ENCODE peak calls at places on chromosomes 12 and 14, in eight cellular contexts. One of them, this sample, is unnamed.

GRCh38 chr12:21296348-21296747 is 38.4 kb downstream of the SLCO1A2 start:
- DNase-seq in activated gamma-delta T cell treated with Interleukin-2 at 50 U/mL for 16 hours: no peak
- DNase-seq in bronchial epithelial cell: no peak
- DNase-seq in foreskin fibroblast: no peak
- DNase-seq in mesendoderm: no peak
- DNase-seq in HFF-Myc: no peak
- DNase-seq in anterior cingulate cortex: no peak
- DNase-seq in effector memory CD4-positive, alpha-beta T cell: no peak
- DNase-seq in this sample: no peak

GRCh38 chr12:75969768-75970167 is 61.8 kb downstream of the PHLDA1 start:
- DNase-seq in activated gamma-delta T cell treated with Interleukin-2 at 50 U/mL for 16 hours: no peak
- DNase-seq in bronchial epithelial cell: peak
- DNase-seq in foreskin fibroblast: peak
- DNase-seq in mesendoderm: peak
- DNase-seq in HFF-Myc: no peak
- DNase-seq in anterior cingulate cortex: no peak
- DNase-seq in effector memory CD4-positive, alpha-beta T cell: no peak
- DNase-seq in this sample: no peak

GRCh38 chr14:101876539-101876938 is 87.8 kb upstream of the DYNC1H1 start:
- DNase-seq in activated gamma-delta T cell treated with Interleukin-2 at 50 U/mL for 16 hours: peak
- DNase-seq in bronchial epithelial cell: no peak
- DNase-seq in foreskin fibroblast: peak
- DNase-seq in mesendoderm: no peak
- DNase-seq in HFF-Myc: peak
- DNase-seq in anterior cingulate cortex: no peak
- DNase-seq in effector memory CD4-positive, alpha-beta T cell: peak
- DNase-seq in this sample: peak

GRCh38 chr12:110114596-110114995 is 9.6 kb upstream of the IFT81 start:
- DNase-seq in activated gamma-delta T cell treated with Interleukin-2 at 50 U/mL for 16 hours: no peak
- DNase-seq in bronchial epithelial cell: no peak
- DNase-seq in foreskin fibroblast: no peak
- DNase-seq in mesendoderm: no peak
- DNase-seq in HFF-Myc: no peak
- DNase-seq in anterior cingulate cortex: no peak
- DNase-seq in effector memory CD4-positive, alpha-beta T cell: no peak
- DNase-seq in this sample: no peak

GRCh38 chr12:79959484-79959883 is 24.6 kb upstream of the PPP1R12A start:
- DNase-seq in activated gamma-delta T cell treated with Interleukin-2 at 50 U/mL for 16 hours: no peak
- DNase-seq in bronchial epithelial cell: no peak
- DNase-seq in foreskin fibroblast: no peak
- DNase-seq in mesendoderm: no peak
- DNase-seq in HFF-Myc: no peak
- DNase-seq in anterior cingulate cortex: no peak
- DNase-seq in effector memory CD4-positive, alpha-beta T cell: no peak
- DNase-seq in this sample: no peak

GRCh38 chr14:37588956-37589737 is 5.9 kb downstream of the FOXA1 start:
- DNase-seq in activated gamma-delta T cell treated with Interleukin-2 at 50 U/mL for 16 hours: no peak
- DNase-seq in bronchial epithelial cell: peak
- DNase-seq in foreskin fibroblast: no peak
- DNase-seq in mesendoderm: peak
- DNase-seq in HFF-Myc: no peak
- DNase-seq in anterior cingulate cortex: no peak
- DNase-seq in effector memory CD4-positive, alpha-beta T cell: no peak
- DNase-seq in this sample: no peak

GRCh38 chr12:70482764-70483163 is 116.7 kb downstream of the KCNMB4 start:
- DNase-seq in activated gamma-delta T cell treated with Interleukin-2 at 50 U/mL for 16 hours: no peak
- DNase-seq in bronchial epithelial cell: peak
- DNase-seq in foreskin fibroblast: no peak
- DNase-seq in mesendoderm: no peak
- DNase-seq in HFF-Myc: no peak
- DNase-seq in anterior cingulate cortex: no peak
- DNase-seq in effector memory CD4-positive, alpha-beta T cell: no peak
- DNase-seq in this sample: no peak

GRCh38 chr12:92108651-92109050 is 37.0 kb downstream of the BTG1 start:
- DNase-seq in activated gamma-delta T cell treated with Interleukin-2 at 50 U/mL for 16 hours: no peak
- DNase-seq in bronchial epithelial cell: peak
- DNase-seq in foreskin fibroblast: peak
- DNase-seq in mesendoderm: peak
- DNase-seq in HFF-Myc: peak
- DNase-seq in anterior cingulate cortex: no peak
- DNase-seq in effector memory CD4-positive, alpha-beta T cell: no peak
- DNase-seq in this sample: no peak

GRCh38 chr12:96177013-96177412 is 17.2 kb upstream of the ELK3 start:
- DNase-seq in activated gamma-delta T cell treated with Interleukin-2 at 50 U/mL for 16 hours: peak
- DNase-seq in bronchial epithelial cell: peak
- DNase-seq in foreskin fibroblast: peak
- DNase-seq in mesendoderm: no peak
- DNase-seq in HFF-Myc: no peak
- DNase-seq in anterior cingulate cortex: no peak
- DNase-seq in effector memory CD4-positive, alpha-beta T cell: peak
- DNase-seq in this sample: no peak

GRCh38 chr14:24398943-24399801 is at the start of gene NYNRIN:
- DNase-seq in activated gamma-delta T cell treated with Interleukin-2 at 50 U/mL for 16 hours: peak
- DNase-seq in bronchial epithelial cell: no peak
- DNase-seq in foreskin fibroblast: peak
- DNase-seq in mesendoderm: peak
- DNase-seq in HFF-Myc: no peak
- DNase-seq in anterior cingulate cortex: no peak
- DNase-seq in effector memory CD4-positive, alpha-beta T cell: no peak
- DNase-seq in this sample: no peak

GRCh38 chr12:58833844-58834243 is 86.5 kb downstream of the LRIG3 start:
- DNase-seq in activated gamma-delta T cell treated with Interleukin-2 at 50 U/mL for 16 hours: no peak
- DNase-seq in bronchial epithelial cell: peak
- DNase-seq in foreskin fibroblast: peak
- DNase-seq in mesendoderm: no peak
- DNase-seq in HFF-Myc: no peak
- DNase-seq in anterior cingulate cortex: no peak
- DNase-seq in effector memory CD4-positive, alpha-beta T cell: no peak
- DNase-seq in this sample: no peak

GRCh38 chr12:114835031-114835430 is 151.1 kb upstream of the TBX3 start:
- DNase-seq in activated gamma-delta T cell treated with Interleukin-2 at 50 U/mL for 16 hours: no peak
- DNase-seq in bronchial epithelial cell: no peak
- DNase-seq in foreskin fibroblast: peak
- DNase-seq in mesendoderm: no peak
- DNase-seq in HFF-Myc: no peak
- DNase-seq in anterior cingulate cortex: no peak
- DNase-seq in effector memory CD4-positive, alpha-beta T cell: no peak
- DNase-seq in this sample: no peak

GRCh38 chr12:52495385-52495784 is 2.3 kb upstream of the KRT6A start:
- DNase-seq in activated gamma-delta T cell treated with Interleukin-2 at 50 U/mL for 16 hours: no peak
- DNase-seq in bronchial epithelial cell: peak
- DNase-seq in foreskin fibroblast: no peak
- DNase-seq in mesendoderm: peak
- DNase-seq in HFF-Myc: no peak
- DNase-seq in anterior cingulate cortex: no peak
- DNase-seq in effector memory CD4-positive, alpha-beta T cell: no peak
- DNase-seq in this sample: no peak

GRCh38 chr12:10363922-10364838 is 25.7 kb downstream of the KLRK1 start:
- DNase-seq in activated gamma-delta T cell treated with Interleukin-2 at 50 U/mL for 16 hours: no peak
- DNase-seq in bronchial epithelial cell: peak
- DNase-seq in foreskin fibroblast: peak
- DNase-seq in mesendoderm: peak
- DNase-seq in HFF-Myc: no peak
- DNase-seq in anterior cingulate cortex: peak
- DNase-seq in effector memory CD4-positive, alpha-beta T cell: no peak
- DNase-seq in this sample: no peak

GRCh38 chr14:102493096-102493495 is 16.5 kb downstream of the ANKRD9 start:
- DNase-seq in activated gamma-delta T cell treated with Interleukin-2 at 50 U/mL for 16 hours: no peak
- DNase-seq in bronchial epithelial cell: no peak
- DNase-seq in foreskin fibroblast: no peak
- DNase-seq in mesendoderm: no peak
- DNase-seq in HFF-Myc: no peak
- DNase-seq in anterior cingulate cortex: no peak
- DNase-seq in effector memory CD4-positive, alpha-beta T cell: no peak
- DNase-seq in this sample: no peak

GRCh38 chr12:91565246-91565645 is 382.6 kb upstream of the DCN start:
- DNase-seq in activated gamma-delta T cell treated with Interleukin-2 at 50 U/mL for 16 hours: no peak
- DNase-seq in bronchial epithelial cell: peak
- DNase-seq in foreskin fibroblast: peak
- DNase-seq in mesendoderm: no peak
- DNase-seq in HFF-Myc: no peak
- DNase-seq in anterior cingulate cortex: no peak
- DNase-seq in effector memory CD4-positive, alpha-beta T cell: no peak
- DNase-seq in this sample: no peak

GRCh38 chr12:4114986-4115385 is 158.6 kb upstream of the CCND2 start:
- DNase-seq in activated gamma-delta T cell treated with Interleukin-2 at 50 U/mL for 16 hours: no peak
- DNase-seq in bronchial epithelial cell: no peak
- DNase-seq in foreskin fibroblast: no peak
- DNase-seq in mesendoderm: peak
- DNase-seq in HFF-Myc: no peak
- DNase-seq in anterior cingulate cortex: no peak
- DNase-seq in effector memory CD4-positive, alpha-beta T cell: no peak
- DNase-seq in this sample: no peak

GRCh38 chr14:51595831-51596472 is 55.8 kb upstream of the FRMD6 start:
- DNase-seq in activated gamma-delta T cell treated with Interleukin-2 at 50 U/mL for 16 hours: no peak
- DNase-seq in bronchial epithelial cell: no peak
- DNase-seq in foreskin fibroblast: no peak
- DNase-seq in mesendoderm: peak
- DNase-seq in HFF-Myc: no peak
- DNase-seq in anterior cingulate cortex: no peak
- DNase-seq in effector memory CD4-positive, alpha-beta T cell: no peak
- DNase-seq in this sample: no peak

GRCh38 chr14:85175556-85175955 is 354.4 kb upstream of the FLRT2 start:
- DNase-seq in activated gamma-delta T cell treated with Interleukin-2 at 50 U/mL for 16 hours: no peak
- DNase-seq in bronchial epithelial cell: peak
- DNase-seq in foreskin fibroblast: peak
- DNase-seq in mesendoderm: no peak
- DNase-seq in HFF-Myc: no peak
- DNase-seq in anterior cingulate cortex: no peak
- DNase-seq in effector memory CD4-positive, alpha-beta T cell: no peak
- DNase-seq in this sample: no peak

GRCh38 chr14:104731249-104731924 is 7.4 kb downstream of the ADSS1 start:
- DNase-seq in activated gamma-delta T cell treated with Interleukin-2 at 50 U/mL for 16 hours: no peak
- DNase-seq in bronchial epithelial cell: no peak
- DNase-seq in foreskin fibroblast: no peak
- DNase-seq in mesendoderm: peak
- DNase-seq in HFF-Myc: no peak
- DNase-seq in anterior cingulate cortex: no peak
- DNase-seq in effector memory CD4-positive, alpha-beta T cell: no peak
- DNase-seq in this sample: no peak

GRCh38 chr12:104462931-104463339 is 6.2 kb downstream of the CHST11 start:
- DNase-seq in activated gamma-delta T cell treated with Interleukin-2 at 50 U/mL for 16 hours: peak
- DNase-seq in bronchial epithelial cell: no peak
- DNase-seq in foreskin fibroblast: no peak
- DNase-seq in mesendoderm: no peak
- DNase-seq in HFF-Myc: no peak
- DNase-seq in anterior cingulate cortex: no peak
- DNase-seq in effector memory CD4-positive, alpha-beta T cell: peak
- DNase-seq in this sample: no peak

GRCh38 chr12:95185834-95186233 is 31.4 kb downstream of the FGD6 start:
- DNase-seq in activated gamma-delta T cell treated with Interleukin-2 at 50 U/mL for 16 hours: no peak
- DNase-seq in bronchial epithelial cell: no peak
- DNase-seq in foreskin fibroblast: no peak
- DNase-seq in mesendoderm: no peak
- DNase-seq in HFF-Myc: no peak
- DNase-seq in anterior cingulate cortex: no peak
- DNase-seq in effector memory CD4-positive, alpha-beta T cell: no peak
- DNase-seq in this sample: no peak

GRCh38 chr14:95507174-95507573 is 9.3 kb downstream of the SYNE3 start:
- DNase-seq in activated gamma-delta T cell treated with Interleukin-2 at 50 U/mL for 16 hours: no peak
- DNase-seq in bronchial epithelial cell: peak
- DNase-seq in foreskin fibroblast: peak
- DNase-seq in mesendoderm: peak
- DNase-seq in HFF-Myc: peak
- DNase-seq in anterior cingulate cortex: no peak
- DNase-seq in effector memory CD4-positive, alpha-beta T cell: no peak
- DNase-seq in this sample: no peak

GRCh38 chr12:65958456-65958855 is 134.2 kb downstream of the HMGA2 start:
- DNase-seq in activated gamma-delta T cell treated with Interleukin-2 at 50 U/mL for 16 hours: no peak
- DNase-seq in bronchial epithelial cell: peak
- DNase-seq in foreskin fibroblast: peak
- DNase-seq in mesendoderm: peak
- DNase-seq in HFF-Myc: no peak
- DNase-seq in anterior cingulate cortex: no peak
- DNase-seq in effector memory CD4-positive, alpha-beta T cell: no peak
- DNase-seq in this sample: no peak

GRCh38 chr14:23366163-23366921 is 1.4 kb upstream of the EFS start:
- DNase-seq in activated gamma-delta T cell treated with Interleukin-2 at 50 U/mL for 16 hours: no peak
- DNase-seq in bronchial epithelial cell: peak
- DNase-seq in foreskin fibroblast: peak
- DNase-seq in mesendoderm: peak
- DNase-seq in HFF-Myc: peak
- DNase-seq in anterior cingulate cortex: peak
- DNase-seq in effector memory CD4-positive, alpha-beta T cell: no peak
- DNase-seq in this sample: no peak

GRCh38 chr12:95102916-95103671 is 29.7 kb upstream of the NR2C1 start:
- DNase-seq in activated gamma-delta T cell treated with Interleukin-2 at 50 U/mL for 16 hours: no peak
- DNase-seq in bronchial epithelial cell: peak
- DNase-seq in foreskin fibroblast: peak
- DNase-seq in mesendoderm: no peak
- DNase-seq in HFF-Myc: peak
- DNase-seq in anterior cingulate cortex: no peak
- DNase-seq in effector memory CD4-positive, alpha-beta T cell: no peak
- DNase-seq in this sample: no peak

This sample was measured in pancreas.